ENCODE peak calls at places on chromosomes 7 and 10, in four cellular contexts. B is amniotic stem cell; H is NCI-H1105 treated with DMSO at 0.1 percent for 48 hours; E is stimulated activated CD4-positive, alpha-beta T cell treated with anti-CD3 and anti-CD28 coated beads, Interleukin-15, amount 100 ng/mL, for 24 hours. D is an unnamed sample.

GRCh38 chr7:155644971-155645509 is 579 bp downstream of the RBM33 start:
- DNase-seq in H (peak), B (peak), E (peak), D (peak)

GRCh38 chr7:30861612-30862011 is 50.0 kb upstream of the AQP1 start:
- DNase-seq in B (no peak), H (no peak), E (no peak), D (no peak)

GRCh38 chr10:62008196-62008595 is 106.7 kb downstream of the ARID5B start:
- DNase-seq in B (no peak), H (no peak), E (no peak), D (no peak)

GRCh38 chr7:54864718-54865117 is 105.7 kb upstream of the SEC61G start:
- DNase-seq in H (no peak), E (no peak), B (no peak), D (no peak)

GRCh38 chr10:125084191-125085186 is 75.9 kb downstream of the CTBP2 start:
- DNase-seq in B (peak), H (peak), E (no peak), D (peak)

GRCh38 chr10:22670796-22671195 is 43.6 kb downstream of the PIP4K2A start:
- DNase-seq in H (no peak), E (no peak), B (no peak), D (no peak)

GRCh38 chr7:28408105-28408973 is 4.0 kb upstream of the CREB5 start:
- DNase-seq in H (no peak), E (no peak), B (no peak), D (no peak)

GRCh38 chr7:76231583-76231982 is 29.9 kb downstream of the SRRM3 start:
- DNase-seq in E (no peak), B (no peak), H (no peak), D (no peak)

GRCh38 chr7:134949171-134949570 is 37.1 kb upstream of the AGBL3 start:
- DNase-seq in E (no peak), B (no peak), H (no peak), D (no peak)

GRCh38 chr7:30116771-30117170 is 18.0 kb upstream of the MTURN start:
- DNase-seq in H (no peak), B (no peak), E (no peak), D (no peak)

GRCh38 chr10:29774475-29774874 is 139.7 kb upstream of the SVIL start:
- DNase-seq in B (no peak), H (no peak), E (no peak), D (no peak)

GRCh38 chr7:95804090-95804489 is 31.7 kb downstream of the DYNC1I1 start:
- DNase-seq in B (no peak), E (no peak), H (no peak), D (no peak)

GRCh38 chr10:47023237-47024045 is 112.2 kb downstream of the PTPN20 start:
- DNase-seq in H (no peak), B (no peak), E (no peak), D (no peak)

GRCh38 chr10:130542761-130543160 is 406.6 kb downstream of the GLRX3 start:
- DNase-seq in E (no peak), B (no peak), H (no peak), D (no peak)

GRCh38 chr10:112761256-112761655 is 188.8 kb upstream of the TCF7L2 start:
- DNase-seq in E (no peak), B (no peak), H (no peak), D (no peak)

D was measured in DMS79 treated with DMSO at 0.1 percent for 48 hours.